ENCODE peak calls at places on chromosomes 11 and 22, in ten cellular contexts. P is naive thymus-derived CD8-positive, alpha-beta T cell; W is effector memory CD8-positive, alpha-beta T cell; M is activated T-cell treated with anti-CD3 and anti-CD28 coated beads, Interleukin-2, amount 50 U/mL, for 72 hours; V is A549; L is pancreas; O is K562; E is activated CD4-positive, alpha-beta T cell treated with anti-CD3 and anti-CD28 coated beads for 36 hours; T is sciatic nerve; I is naive thymus-derived CD4-positive, alpha-beta T cell. D is an unnamed sample.

GRCh38 chr11:6233984-6234313 is 487 bp downstream of the FHIP1B start:
- ATAC-seq in P (no peak), O (peak), E (no peak), W (no peak), V (peak), I (no peak), L (peak), M (no peak), T (no peak), D (peak)

GRCh38 chr22:28220626-28221363 is 301.7 kb upstream of the PITPNB start:
- ATAC-seq in L (no peak), E (no peak), I (no peak), P (no peak), T (no peak), V (no peak), W (no peak), O (no peak), M (no peak), D (no peak)

GRCh38 chr11:113148652-113149051 is 165.7 kb upstream of the TTC12 start:
- ATAC-seq in P (no peak), I (no peak), E (no peak), T (no peak), W (no peak), V (no peak), L (no peak), M (no peak), O (no peak), D (no peak)

GRCh38 chr22:46171940-46172339 is 21.6 kb downstream of the PPARA start:
- ATAC-seq in E (no peak), I (no peak), M (no peak), P (no peak), O (no peak), T (no peak), L (peak), W (no peak), V (no peak), D (peak)

GRCh38 chr11:9802291-9802861 is 138.5 kb downstream of the SWAP70 start:
- ATAC-seq in T (peak), O (peak), P (no peak), M (no peak), V (no peak), L (no peak), E (no peak), W (no peak), I (no peak), D (peak)

GRCh38 chr22:31093956-31094622 is 13.0 kb downstream of the SMTN start:
- ATAC-seq in V (no peak), W (no peak), M (no peak), P (no peak), L (peak), I (no peak), E (no peak), O (no peak), T (no peak), D (no peak)

GRCh38 chr11:67544591-67545242 is 21.5 kb upstream of the CABP2 start:
- ATAC-seq in I (no peak), L (peak), T (peak), E (no peak), V (no peak), P (no peak), W (no peak), O (peak), M (no peak), D (no peak)

GRCh38 chr11:69894126-69895047 is 75.2 kb upstream of the FGF3 start:
- ATAC-seq in W (no peak), O (no peak), T (no peak), V (no peak), P (no peak), E (no peak), I (no peak), L (no peak), M (no peak), D (no peak)

GRCh38 chr11:126113515-126113957 is 50.9 kb upstream of the CDON start:
- ATAC-seq in E (no peak), M (no peak), T (peak), W (no peak), V (peak), I (no peak), L (peak), O (peak), P (no peak), D (peak)

GRCh38 chr11:122234257-122234656 is 118.2 kb upstream of the BLID start:
- ATAC-seq in I (no peak), P (no peak), V (no peak), O (no peak), W (no peak), T (peak), M (no peak), L (no peak), E (no peak), D (no peak)

GRCh38 chr11:129056916-129057315 is 114.2 kb upstream of the TP53AIP1 start:
- ATAC-seq in P (no peak), V (no peak), M (no peak), E (no peak), T (no peak), O (no peak), L (no peak), W (no peak), I (no peak), D (no peak)

GRCh38 chr11:35167451-35167954 is 28.5 kb downstream of the CD44 start:
- ATAC-seq in O (no peak), I (no peak), P (no peak), T (peak), M (no peak), E (no peak), V (no peak), W (no peak), L (no peak), D (no peak)

GRCh38 chr22:20972014-20972797 is 5.2 kb downstream of the AIFM3 start:
- ATAC-seq in T (no peak), P (no peak), M (no peak), I (peak), L (no peak), V (no peak), E (no peak), W (no peak), O (peak), D (no peak)

GRCh38 chr11:38006466-38006865 is 1408.4 kb upstream of the RAG2 start:
- ATAC-seq in W (no peak), V (no peak), T (no peak), L (no peak), O (no peak), E (no peak), I (no peak), M (no peak), P (no peak), D (no peak)

GRCh38 chr11:118892515-118892914 is 8.8 kb downstream of the CXCR5 start:
- ATAC-seq in I (peak), W (peak), E (peak), M (peak), O (no peak), L (peak), T (no peak), V (no peak), P (peak), D (no peak)

GRCh38 chr11:33005175-33005574 is 10.5 kb upstream of the DEPDC7 start:
- ATAC-seq in P (peak), V (no peak), W (peak), M (peak), T (no peak), E (peak), O (no peak), I (peak), L (no peak), D (no peak)

GRCh38 chr11:83871013-83871412 is 584.8 kb upstream of the CCDC90B start:
- ATAC-seq in I (no peak), O (no peak), L (no peak), W (no peak), P (no peak), M (no peak), T (no peak), E (no peak), V (no peak), D (no peak)

GRCh38 chr11:72864692-72865655 is 50.8 kb downstream of the ATG16L2 start:
- ATAC-seq in T (peak), P (no peak), W (no peak), O (no peak), M (no peak), V (no peak), L (peak), E (peak), I (no peak), D (peak)

GRCh38 chr22:30506507-30506968 is 1.0 kb upstream of the SEC14L4 start:
- ATAC-seq in T (no peak), M (no peak), P (no peak), O (peak), I (no peak), V (no peak), E (no peak), L (peak), W (no peak), D (no peak)

D was measured in SK-N-SH treated with all-trans-retinoic acid at 6 μM for 48 hours.